ENCODE peak calls at places on chromosomes 13 and 19, in eight cellular contexts. M is fibroblast of lung, L is GM12878, Q is body of pancreas, F is colonic mucosa, G is endodermal cell, X is Peyer's patch, D is uterus. V is an unnamed sample. For H3K27me3, the result is how much of the 10 kb centered on the place peaks cover.

GRCh38 chr13:66992183-66992582 is 238.0 kb downstream of the PCDH9 start:
- DNase-seq in M (peak), G (no peak), D (no peak), F (no peak), Q (no peak), X (no peak), L (no peak), V (no peak)

GRCh38 chr19:15280915-15281683 is 48.9 kb upstream of the EPHX3 start:
- DNase-seq in F (peak), L (no peak), D (peak), X (no peak), M (peak), G (no peak), Q (peak), V (no peak)

GRCh38 chr13:106161186-106161585 is 374.3 kb downstream of the EFNB2 start:
- DNase-seq in Q (no peak), F (no peak), D (no peak), X (no peak), L (no peak), G (no peak), M (no peak), V (no peak)

GRCh38 chr13:112101360-112101930 is 34.5 kb downstream of the SOX1 start:
- DNase-seq in G (no peak), F (no peak), M (no peak), D (no peak), X (no peak), Q (no peak), L (no peak), V (no peak)

GRCh38 chr13:71968025-71968424 is 101.0 kb upstream of the DACH1 start:
- DNase-seq in D (no peak), F (no peak), Q (no peak), X (no peak), G (peak), L (no peak), M (peak), V (no peak)

GRCh38 chr13:67557642-67558241 is 327.6 kb upstream of the PCDH9 start:
- DNase-seq in M (peak), D (no peak), G (no peak), X (no peak), L (no peak), Q (no peak), F (no peak), V (no peak)

GRCh38 chr13:41188584-41188983 is 5.8 kb downstream of the KBTBD7 start:
- DNase-seq in G (no peak), M (peak), D (no peak), Q (no peak), L (no peak), X (no peak), F (no peak), V (no peak)

GRCh38 chr13:103805771-103806170 is 739.6 kb upstream of the SLC10A2 start:
- DNase-seq in G (no peak), D (no peak), F (no peak), M (no peak), X (no peak), Q (no peak), L (no peak), V (no peak)

GRCh38 chr13:48265217-48265815 is 32.3 kb downstream of the ITM2B start:
- DNase-seq in F (no peak), G (no peak), L (peak), X (no peak), Q (no peak), M (no peak), D (no peak), V (no peak)

GRCh38 chr19:10260141-10260584 is 8.1 kb downstream of the MRPL4 start:
- DNase-seq in D (no peak), L (no peak), Q (no peak), G (no peak), X (no peak), F (no peak), M (peak), V (no peak)

GRCh38 chr19:32138416-32138815 is 207.0 kb upstream of the ZNF507 start:
- DNase-seq in Q (no peak), X (no peak), L (no peak), F (no peak), D (no peak), M (no peak), G (no peak), V (no peak)
- TF ChIP-seq CTCF in Q (no peak), X (no peak), L (no peak), F (no peak), D (no peak), M (no peak), G (peak), V (no peak)

DNA sequence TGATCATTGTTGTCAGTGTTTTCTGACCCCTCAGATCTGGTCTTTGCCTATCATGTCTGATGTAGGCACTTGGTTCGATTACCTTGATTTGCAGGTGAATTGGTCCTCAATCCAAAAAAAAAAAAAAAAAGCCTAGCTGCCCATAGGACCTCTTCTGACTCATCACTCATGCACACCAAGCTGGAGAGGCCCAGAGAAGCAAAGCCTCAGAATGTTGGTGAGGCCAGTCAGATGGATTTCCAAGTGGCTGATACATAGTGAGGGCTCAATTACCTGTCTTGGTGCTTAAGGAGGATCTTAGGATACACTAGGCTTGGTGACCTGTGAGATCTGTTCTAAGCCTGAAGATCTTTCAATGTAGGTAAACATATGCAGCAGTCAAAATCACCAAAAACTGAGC is 80.0 kb upstream of the RAP2A start:
- DNase-seq in Q (no peak), D (no peak), G (no peak), L (no peak), X (no peak), M (peak), F (no peak), V (no peak)
- H3K4me3 ChIP-seq in Q (no peak), D (no peak), G (no peak), L (no peak), X (no peak), M (no peak), F (no peak), V (no peak)

GRCh38 chr19:4210166-4210731 is 19.1 kb upstream of the EBI3 start:
- DNase-seq in M (no peak), G (no peak), X (no peak), Q (no peak), F (no peak), D (no peak), L (no peak), V (no peak)
- H3K27me3 ChIP-seq in M (under half), G (under half), X (under half), Q (under half), F (under half), D (under half), L (under half), V (under half)

GRCh38 chr13:80923907-80924306 is 583.0 kb upstream of the SPRY2 start:
- DNase-seq in M (no peak), X (no peak), D (no peak), F (no peak), L (no peak), G (no peak), Q (no peak), V (no peak)
- TF ChIP-seq CTCF in M (no peak), X (no peak), D (peak), F (no peak), L (peak), G (peak), Q (peak), V (no peak)

GRCh38 chr19:41425174-41426115 is 1.7 kb downstream of the B3GNT8 start:
- DNase-seq in F (peak), L (no peak), G (no peak), X (peak), Q (no peak), D (no peak), M (no peak), V (no peak)
- H3K4me3 ChIP-seq in F (peak), L (no peak), G (no peak), X (peak), Q (no peak), D (no peak), M (no peak), V (no peak)

GRCh38 chr13:27969073-27969865 is at the start of gene CDX2:
- DNase-seq in X (peak), Q (peak), M (no peak), D (no peak), G (peak), F (peak), L (no peak), V (no peak)

GRCh38 chr13:27967736-27968315 is 1.3 kb downstream of the CDX2 start:
- DNase-seq in D (no peak), F (no peak), L (no peak), M (no peak), Q (no peak), X (no peak), G (peak), V (no peak)

GRCh38 chr13:27969866-27970229 is 733 bp upstream of the CDX2 start:
- DNase-seq in Q (no peak), M (no peak), D (no peak), F (no peak), L (no peak), G (no peak), X (no peak), V (no peak)

GRCh38 chr13:27967203-27967735 is 1.8 kb downstream of the CDX2 start:
- DNase-seq in Q (no peak), L (no peak), D (no peak), M (no peak), F (peak), G (no peak), X (no peak), V (no peak)

GRCh38 chr13:27968316-27969072 is 621 bp downstream of the CDX2 start:
- DNase-seq in X (no peak), F (peak), Q (no peak), D (no peak), L (no peak), M (no peak), G (peak), V (no peak)
- H3K27me3 ChIP-seq in X (under half), F (under half), Q (under half), D (under half), L (under half), M (half or more), G (half or more), V (under half)

GRCh38 chr13:98869408-98870090 is 108.3 kb downstream of the DOCK9 start:
- DNase-seq in X (no peak), G (no peak), F (no peak), Q (no peak), L (no peak), M (no peak), D (no peak), V (no peak)
- TF ChIP-seq CTCF in X (no peak), G (peak), F (no peak), Q (no peak), L (peak), M (peak), D (no peak), V (peak)

GRCh38 chr19:58356236-58356970 is 3.1 kb upstream of the A1BG start:
- DNase-seq in X (no peak), D (no peak), M (no peak), F (no peak), L (no peak), Q (no peak), G (peak), V (peak)
- H3K4me3 ChIP-seq in X (peak), D (peak), M (no peak), F (peak), L (no peak), Q (no peak), G (no peak), V (no peak)

GRCh38 chr13:85381082-85381481 is 418.1 kb downstream of the SLITRK6 start:
- DNase-seq in X (no peak), F (no peak), D (no peak), L (no peak), G (no peak), Q (no peak), M (no peak), V (no peak)

GRCh38 chr13:85379991-85380390 is 419.2 kb downstream of the SLITRK6 start:
- DNase-seq in D (no peak), X (no peak), F (no peak), M (no peak), L (no peak), Q (no peak), G (no peak), V (no peak)

GRCh38 chr13:85379433-85379832 is 419.8 kb downstream of the SLITRK6 start:
- DNase-seq in F (no peak), D (no peak), M (no peak), Q (no peak), L (no peak), X (no peak), G (no peak), V (no peak)

GRCh38 chr13:85373322-85373721 is 425.9 kb downstream of the SLITRK6 start:
- DNase-seq in M (no peak), L (no peak), Q (no peak), G (no peak), D (no peak), X (no peak), F (no peak), V (no peak)

GRCh38 chr13:85377783-85378182 is 421.4 kb downstream of the SLITRK6 start:
- DNase-seq in G (no peak), F (no peak), M (peak), X (no peak), Q (no peak), L (no peak), D (no peak), V (no peak)
- H3K27me3 ChIP-seq in G (under half), F (under half), M (under half), X (under half), Q (under half), L (under half), D (under half), V (under half)